ENCODE peak calls at places on chromosome 18, in seven cellular contexts. X, W, T, B, C, H and J are unnamed samples.

GRCh38 chr18:13429884-13430510 is 211.4 kb downstream of the LDLRAD4 start:
- DNase-seq in X (no peak), W (no peak), T (no peak), B (no peak), C (no peak), H (no peak), J (no peak)

GRCh38 chr18:41036346-41036745 is 918.7 kb upstream of the PIK3C3 start:
- DNase-seq in X (no peak), W (no peak), T (no peak), B (no peak), C (no peak), H (no peak), J (no peak)

GRCh38 chr18:55500316-55501086 is 87.5 kb downstream of the TCF4 start:
- DNase-seq in X (no peak), W (no peak), T (peak; percentile 92), B (no peak), C (no peak), H (no peak), J (no peak)

GRCh38 chr18:76445741-76446232 is 49.3 kb downstream of the ZNF516 start:
- DNase-seq in X (no peak), W (no peak), T (no peak), B (no peak), C (no peak), H (no peak), J (peak; percentile 56)

GRCh38 chr18:39840406-39840805 is 2114.6 kb upstream of the PIK3C3 start:
- DNase-seq in X (no peak), W (no peak), T (peak; percentile 49), B (no peak), C (no peak), H (no peak), J (no peak)

GRCh38 chr18:21109936-21110666 is 1.5 kb downstream of the ROCK1 start:
- DNase-seq in X (no peak), W (no peak), T (peak; percentile 30), B (no peak), C (no peak), H (no peak), J (no peak)

GRCh38 chr18:8286303-8286702 is 322.9 kb upstream of the RAB12 start:
- DNase-seq in X (no peak), W (no peak), T (peak; percentile 42), B (no peak), C (no peak), H (no peak), J (no peak)

GRCh38 chr18:69774831-69775230 is 172.8 kb downstream of the CD226 start:
- DNase-seq in X (no peak), W (no peak), T (peak; percentile 16), B (no peak), C (no peak), H (no peak), J (no peak)

GRCh38 chr18:11323359-11323819 is 174.0 kb upstream of the PIEZO2 start:
- DNase-seq in X (peak; percentile 31), W (no peak), T (peak; percentile 72), B (no peak), C (peak; percentile 15), H (no peak), J (no peak)

GRCh38 chr18:21777814-21778213 is 37.2 kb downstream of the MIB1 start:
- DNase-seq in X (no peak), W (no peak), T (no peak), B (no peak), C (no peak), H (peak; percentile 31), J (no peak)

GRCh38 chr18:76524900-76525698 is 30.1 kb upstream of the ZNF516 start:
- DNase-seq in X (peak; percentile 46), W (no peak), T (peak; percentile 68), B (no peak), C (peak; percentile 59), H (no peak), J (peak; percentile 76)

GRCh38 chr18:2776596-2776995 is 70.2 kb upstream of the EMILIN2 start:
- DNase-seq in X (no peak), W (no peak), T (no peak), B (no peak), C (no peak), H (no peak), J (no peak)

GRCh38 chr18:9835112-9835755 is 50.5 kb upstream of the TXNDC2 start:
- DNase-seq in X (no peak), W (no peak), T (no peak), B (no peak), C (no peak), H (no peak), J (no peak)

GRCh38 chr18:63578357-63578958 is 8.7 kb upstream of the SERPINB13 start:
- DNase-seq in X (no peak), W (peak; percentile 13), T (peak; percentile 36), B (peak; percentile 64), C (peak; percentile 23), H (no peak), J (peak; percentile 28)

GRCh38 chr18:56148373-56148772 is 490.0 kb downstream of the TXNL1 start:
- DNase-seq in X (no peak), W (no peak), T (peak; percentile 97), B (no peak), C (no peak), H (no peak), J (no peak)

GRCh38 chr18:12366379-12366778 is 10.6 kb downstream of the AFG3L2 start:
- DNase-seq in X (no peak), W (no peak), T (no peak), B (no peak), C (no peak), H (no peak), J (no peak)

GRCh38 chr18:11124054-11124453 is 25.3 kb downstream of the PIEZO2 start:
- DNase-seq in X (no peak), W (no peak), T (no peak), B (no peak), C (peak; percentile 77), H (no peak), J (no peak)

GRCh38 chr18:50647237-50647636 is 87.3 kb downstream of the MAPK4 start:
- DNase-seq in X (no peak), W (no peak), T (no peak), B (no peak), C (no peak), H (no peak), J (no peak)

GRCh38 chr18:24987271-24987932 is 364.6 kb downstream of the ZNF521 start:
- DNase-seq in X (no peak), W (no peak), T (peak; percentile 35), B (no peak), C (no peak), H (no peak), J (peak; percentile 6)

GRCh38 chr18:40630496-40630895 is 1324.5 kb upstream of the PIK3C3 start:
- DNase-seq in X (no peak), W (no peak), T (no peak), B (no peak), C (no peak), H (no peak), J (no peak)

GRCh38 chr18:13910986-13911385 is 4.3 kb downstream of the MC2R start:
- DNase-seq in X (no peak), W (no peak), T (no peak), B (peak; percentile 27), C (no peak), H (no peak), J (no peak)

GRCh38 chr18:39558658-39559057 is 1993.1 kb upstream of the CELF4 start:
- DNase-seq in X (no peak), W (no peak), T (peak; percentile 4), B (no peak), C (no peak), H (no peak), J (no peak)

GRCh38 chr18:47287911-47288635 is 36.6 kb upstream of the SKOR2 start:
- DNase-seq in X (no peak), W (no peak), T (no peak), B (no peak), C (no peak), H (no peak), J (no peak)

GRCh38 chr18:63817441-63818051 is 42.3 kb downstream of the SERPINB7 start:
- DNase-seq in X (no peak), W (no peak), T (peak; percentile 71), B (no peak), C (no peak), H (no peak), J (no peak)

GRCh38 chr18:13272411-13272810 is 53.9 kb downstream of the LDLRAD4 start:
- DNase-seq in X (no peak), W (no peak), T (no peak), B (no peak), C (no peak), H (no peak), J (no peak)

GRCh38 chr18:46809145-46809544 is 52.3 kb upstream of the ST8SIA5 start:
- DNase-seq in X (no peak), W (no peak), T (no peak), B (no peak), C (no peak), H (no peak), J (no peak)

GRCh38 chr18:37551249-37551648 is 14.3 kb downstream of the CELF4 start:
- DNase-seq in X (no peak), W (no peak), T (no peak), B (no peak), C (no peak), H (no peak), J (no peak)

GRCh38 chr18:47932603-47933002 is 2.1 kb upstream of the SMAD2 start:
- DNase-seq in X (no peak), W (no peak), T (no peak), B (no peak), C (no peak), H (no peak), J (no peak)

GRCh38 chr18:55300469-55301195 is 287.4 kb downstream of the TCF4 start:
- DNase-seq in X (no peak), W (peak; percentile 22), T (peak; percentile 37), B (no peak), C (no peak), H (no peak), J (peak; percentile 65)

GRCh38 chr18:23936371-23936958 is 78.1 kb upstream of the TTC39C start:
- DNase-seq in X (no peak), W (no peak), T (no peak), B (no peak), C (peak; percentile 9), H (no peak), J (no peak)
- TF ChIP-seq RFX5 in X (no peak), W (no peak), T (no peak), B (no peak), C (no peak), H (no peak), J (no peak)

DNA sequence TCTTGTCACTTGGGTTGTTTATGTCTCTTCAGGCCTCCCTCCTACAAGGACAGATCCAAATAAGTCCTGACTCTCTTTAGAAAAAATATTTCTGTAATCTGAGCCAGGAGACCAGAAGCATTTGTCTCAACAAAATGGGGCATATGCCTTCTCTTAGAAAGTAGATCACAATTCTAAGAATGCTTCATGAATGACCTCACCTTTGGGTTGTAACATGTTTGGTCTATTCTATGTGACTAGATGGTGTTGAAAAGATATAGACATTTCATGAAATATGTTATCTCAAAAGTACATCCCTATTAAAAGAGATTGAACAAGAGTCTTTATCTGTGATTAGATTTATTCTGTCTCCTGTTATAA is 159.0 kb upstream of the SETBP1 start:
- DNase-seq in X (no peak), W (no peak), T (no peak), B (no peak), C (no peak), H (no peak), J (no peak)
- TF ChIP-seq RFX5 in X (no peak), W (no peak), T (no peak), B (no peak), C (no peak), H (no peak), J (no peak)

GRCh38 chr18:49500136-49500921 is 13.3 kb upstream of the C18orf32 start:
- DNase-seq in X (no peak), W (no peak), T (no peak), B (no peak), C (no peak), H (no peak), J (no peak)
- TF ChIP-seq RFX5 in X (no peak), W (no peak), T (no peak), B (no peak), C (no peak), H (no peak), J (no peak)

GRCh38 chr18:27808678-27809077 is 368.3 kb downstream of the CDH2 start:
- DNase-seq in X (no peak), W (no peak), T (no peak), B (no peak), C (no peak), H (no peak), J (no peak)
- TF ChIP-seq RFX5 in X (no peak), W (no peak), T (no peak), B (no peak), C (no peak), H (no peak), J (no peak)